ENCODE peak calls at places on chromosomes 7 and 10, in nine cellular contexts. O, Y, G, A, I, F, J, B and D are unnamed samples.

GRCh38 chr7:1706381-1706720 is 36.3 kb downstream of the ELFN1 start:
- DNase-seq in G (no peak), F (peak; percentile 43), B (no peak), Y (no peak), O (no peak), J (no peak), I (peak; percentile 52), A (no peak), D (no peak)

GRCh38 chr10:69048103-69048502 is 39.8 kb upstream of the SRGN start:
- DNase-seq in Y (no peak), B (peak; percentile 78), F (peak; percentile 78), O (no peak), G (no peak), J (no peak), I (peak; percentile 86), A (no peak), D (no peak)

GRCh38 chr10:50991496-50992355 is 82.6 kb upstream of the PRKG1 start:
- DNase-seq in Y (no peak), F (peak; percentile 80), G (peak; percentile 65), B (peak; percentile 56), I (peak; percentile 74), O (no peak), J (no peak), A (peak; percentile 61), D (no peak)

GRCh38 chr10:104059364-104059763 is 26.3 kb downstream of the COL17A1 start:
- DNase-seq in A (no peak), F (no peak), J (no peak), I (no peak), Y (no peak), O (no peak), B (no peak), G (no peak), D (no peak)

GRCh38 chr7:34523233-34523918 is 134.6 kb upstream of the NPSR1 start:
- DNase-seq in A (no peak), Y (no peak), F (no peak), B (no peak), O (peak; percentile 6), G (no peak), I (no peak), J (no peak), D (peak; percentile 15)

GRCh38 chr10:121309164-121309563 is 289.1 kb downstream of the FGFR2 start:
- DNase-seq in A (no peak), O (peak; percentile 2), F (no peak), B (no peak), G (no peak), J (no peak), I (no peak), Y (no peak), D (peak; percentile 79)

GRCh38 chr7:157268540-157268939 is 68.3 kb upstream of the DNAJB6 start:
- DNase-seq in B (no peak), I (no peak), F (no peak), G (no peak), A (no peak), Y (no peak), O (no peak), J (no peak), D (no peak)

GRCh38 chr10:128361487-128361886 is 235.3 kb upstream of the MKI67 start:
- DNase-seq in O (no peak), F (no peak), A (no peak), B (no peak), J (no peak), G (no peak), Y (no peak), I (no peak), D (no peak)

GRCh38 chr10:119379466-119380071 is 162.9 kb downstream of the RGS10 start:
- DNase-seq in G (no peak), I (peak; percentile 27), B (peak; percentile 19), A (no peak), O (no peak), Y (no peak), F (no peak), J (no peak), D (no peak)

GRCh38 chr7:139043823-139044812 is 8.3 kb upstream of the ZC3HAV1L start:
- DNase-seq in O (no peak), I (no peak), G (peak; percentile 24), A (no peak), Y (no peak), F (no peak), J (peak; percentile 83), B (peak; percentile 53), D (peak; percentile 9)

GRCh38 chr10:91162050-91162494 is 58.4 kb upstream of the PCGF5 start:
- DNase-seq in I (no peak), F (no peak), A (no peak), Y (no peak), O (peak; percentile 9), J (peak; percentile 35), B (no peak), G (no peak), D (no peak)

GRCh38 chr10:61834519-61834918 is 67.0 kb upstream of the ARID5B start:
- DNase-seq in A (no peak), F (no peak), J (no peak), Y (no peak), B (no peak), O (peak; percentile 95), I (no peak), G (no peak), D (no peak)

GRCh38 chr7:140697447-140698143 is 1.1 kb downstream of the NDUFB2 start:
- DNase-seq in I (no peak), B (no peak), J (no peak), A (no peak), O (no peak), Y (no peak), G (no peak), F (no peak), D (no peak)

GRCh38 chr7:9231683-9232082 is 798.3 kb downstream of the NXPH1 start:
- DNase-seq in J (no peak), O (no peak), G (no peak), B (no peak), A (no peak), F (no peak), Y (no peak), I (peak; percentile 17), D (no peak)

GRCh38 chr10:23063387-23064287 is 31.7 kb upstream of the MSRB2 start:
- DNase-seq in I (no peak), J (no peak), O (no peak), F (no peak), Y (no peak), G (no peak), A (peak; percentile 67), B (no peak), D (no peak)

GRCh38 chr10:126080303-126080825 is 184.0 kb downstream of the FANK1 start:
- DNase-seq in G (no peak), F (no peak), J (no peak), Y (no peak), B (no peak), I (no peak), O (no peak), A (no peak), D (no peak)

GRCh38 chr7:136869006-136869961 is 832 bp downstream of the CHRM2 start:
- DNase-seq in J (no peak), Y (no peak), F (peak; percentile 53), B (peak; percentile 44), I (peak; percentile 64), G (no peak), O (no peak), A (no peak), D (no peak)

GRCh38 chr7:107103369-107103768 is 58.9 kb downstream of the PRKAR2B start:
- DNase-seq in B (no peak), G (no peak), J (no peak), F (no peak), Y (peak; percentile 74), O (peak; percentile 66), I (no peak), A (no peak), D (peak; percentile 11)

GRCh38 chr10:75498866-75499265 is 67.4 kb downstream of the LRMDA start:
- DNase-seq in A (no peak), Y (no peak), J (no peak), G (no peak), I (no peak), F (no peak), O (no peak), B (no peak), D (no peak)
- H3K4me1 ChIP-seq in A (no peaks in the 10 kb centered on the region), Y (no peaks in the 10 kb centered on the region), J (no peaks in the 10 kb centered on the region), G (no peaks in the 10 kb centered on the region), I (no peaks in the 10 kb centered on the region), F (no peaks in the 10 kb centered on the region), O (peaks cover 4% of the 10 kb centered on the region), B (peaks cover 11% of the 10 kb centered on the region), D (no peaks in the 10 kb centered on the region)

GRCh38 chr7:122989577-122989976 is 5.9 kb downstream of the TAS2R16 start:
- DNase-seq in B (no peak), G (no peak), I (no peak), J (no peak), A (no peak), F (no peak), O (no peak), Y (no peak), D (no peak)
- H3K27ac ChIP-seq in B (no peak overlapping the region), G (no peak overlapping the region), I (no peak overlapping the region), J (no peak overlapping the region), A (no peak overlapping the region), F (no peak overlapping the region), O (no peak overlapping the region), Y (no peak overlapping the region), D (no peak overlapping the region)

DNA sequence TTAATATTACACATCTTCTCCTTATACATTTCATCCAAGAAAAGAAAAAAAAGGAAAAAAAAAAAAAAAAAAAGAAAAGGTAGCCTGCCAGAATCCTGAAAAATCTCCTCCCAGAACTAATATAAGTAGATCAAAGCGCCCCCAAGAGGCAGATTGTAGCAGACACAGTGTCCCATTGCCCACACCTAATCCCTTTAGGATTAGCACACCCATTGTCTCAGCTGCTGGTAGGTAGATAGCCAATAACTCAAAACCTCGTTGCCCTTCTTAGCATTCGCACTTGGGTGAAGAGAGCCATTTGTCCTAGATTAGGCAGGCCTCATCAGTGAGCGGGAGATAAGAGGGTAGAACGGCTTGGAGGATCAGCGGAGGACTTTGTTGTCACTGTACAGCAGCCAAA is 100.2 kb upstream of the SORCS1 start:
- DNase-seq in B (no peak), I (no peak), A (no peak), F (no peak), O (no peak), Y (no peak), G (no peak), J (no peak), D (no peak)
- TF ChIP-seq CTCF in B (no peak), I (no peak), A (no peak), F (peak; percentile 12), O (peak; percentile 35), Y (peak; percentile 40), G (no peak), J (no peak), D (no peak)

GRCh38 chr7:101133621-101134398 is 6.9 kb downstream of the SERPINE1 start:
- DNase-seq in B (no peak), O (no peak), A (no peak), G (no peak), I (no peak), Y (no peak), J (no peak), F (no peak), D (peak; percentile 34)
- H3K4me1 ChIP-seq in B (peaks cover 13% of the 10 kb centered on the region), O (peaks cover 23% of the 10 kb centered on the region), A (no peaks in the 10 kb centered on the region), G (peaks cover 11% of the 10 kb centered on the region), I (peaks cover 14% of the 10 kb centered on the region), Y (peaks cover 8% of the 10 kb centered on the region), J (peaks cover 5% of the 10 kb centered on the region), F (peaks cover 12% of the 10 kb centered on the region), D (peaks cover 40% of the 10 kb centered on the region)

DNA sequence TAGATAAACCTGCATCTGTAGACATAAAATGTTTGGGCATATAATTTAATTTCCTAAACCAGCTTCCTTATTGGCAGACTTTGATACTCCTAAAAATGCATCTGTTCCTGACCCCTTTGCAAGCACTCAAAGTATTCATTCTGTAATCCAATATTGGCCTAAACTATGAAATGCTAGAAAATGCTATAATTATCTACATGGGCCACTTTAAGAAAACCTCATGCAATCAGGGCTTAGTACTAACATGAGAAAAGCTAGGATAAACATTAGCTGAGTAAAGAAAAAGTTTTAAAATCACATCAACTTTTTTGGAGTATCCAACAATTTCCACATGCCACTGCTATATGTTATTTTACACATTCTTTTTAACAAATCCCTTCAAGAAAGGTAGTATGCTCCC is 57.2 kb downstream of the PARD3 start:
- DNase-seq in A (no peak), J (no peak), G (no peak), B (no peak), O (no peak), Y (no peak), F (no peak), I (no peak), D (no peak)
- H3K27ac ChIP-seq in A (no peak overlapping the region), J (no peak overlapping the region), G (peak overlapping the region; percentile 21), B (no peak overlapping the region), O (peak overlapping the region; percentile 81), Y (no peak overlapping the region), F (no peak overlapping the region), I (no peak overlapping the region), D (peak overlapping the region; percentile 96)